ENCODE peak calls at places on chromosome 15, in nine cellular contexts. O, V, W, Q, T, H, X, L and F are unnamed samples.

GRCh38 chr15:36323607-36324006 is 255.8 kb upstream of the CDIN1 start:
- DNase-seq in O (no peak), V (no peak), W (no peak), Q (no peak), T (no peak), H (no peak), X (no peak), L (no peak), F (no peak)

GRCh38 chr15:34271493-34271892 is 46.7 kb downstream of the EMC4 start:
- DNase-seq in O (peak), V (peak), W (no peak), Q (no peak), T (no peak), H (no peak), X (no peak), L (no peak), F (no peak)

GRCh38 chr15:47908950-47909670 is 191.8 kb downstream of the SEMA6D start:
- DNase-seq in O (no peak), V (peak), W (no peak), Q (no peak), T (no peak), H (no peak), X (no peak), L (no peak), F (no peak)

GRCh38 chr15:63107895-63108546 is 13.6 kb upstream of the LACTB start:
- DNase-seq in O (peak), V (peak), W (no peak), Q (no peak), T (no peak), H (no peak), X (peak), L (no peak), F (peak)

GRCh38 chr15:63041982-63042878 is at the start of gene TPM1:
- DNase-seq in O (peak), V (peak), W (no peak), Q (peak), T (no peak), H (no peak), X (peak), L (peak), F (no peak)

GRCh38 chr15:37771462-37771861 is 163.0 kb upstream of the TMCO5A start:
- DNase-seq in O (no peak), V (no peak), W (no peak), Q (no peak), T (no peak), H (no peak), X (no peak), L (no peak), F (no peak)

GRCh38 chr15:29098652-29099051 is 171.0 kb downstream of the NSMCE3 start:
- DNase-seq in O (no peak), V (no peak), W (no peak), Q (no peak), T (no peak), H (no peak), X (no peak), L (no peak), F (no peak)

GRCh38 chr15:95770191-95770590 is 560.3 kb upstream of the NR2F2 start:
- DNase-seq in O (no peak), V (no peak), W (no peak), Q (no peak), T (no peak), H (no peak), X (no peak), L (no peak), F (no peak)

GRCh38 chr15:94375997-94376396 is 144.6 kb downstream of the MCTP2 start:
- DNase-seq in O (no peak), V (no peak), W (no peak), Q (no peak), T (no peak), H (no peak), X (no peak), L (no peak), F (no peak)

GRCh38 chr15:28114721-28115622 is 15.9 kb upstream of the OCA2 start:
- DNase-seq in O (no peak), V (no peak), W (no peak), Q (no peak), T (no peak), H (no peak), X (no peak), L (no peak), F (no peak)

GRCh38 chr15:38460543-38460942 is 6.6 kb downstream of the FAM98B start:
- DNase-seq in O (no peak), V (no peak), W (no peak), Q (no peak), T (no peak), H (no peak), X (no peak), L (no peak), F (no peak)

GRCh38 chr15:55627730-55628368 is 39.7 kb upstream of the PYGO1 start:
- DNase-seq in O (peak), V (peak), W (peak), Q (no peak), T (no peak), H (no peak), X (peak), L (no peak), F (no peak)

GRCh38 chr15:25832158-25832557 is 31.0 kb downstream of the ATP10A start:
- DNase-seq in O (no peak), V (no peak), W (no peak), Q (no peak), T (no peak), H (no peak), X (no peak), L (no peak), F (no peak)

GRCh38 chr15:96339662-96340347 is 9.3 kb downstream of the NR2F2 start:
- DNase-seq in O (no peak), V (no peak), W (no peak), Q (no peak), T (no peak), H (no peak), X (no peak), L (no peak), F (no peak)

GRCh38 chr15:62997441-62997840 is 45.1 kb upstream of the TPM1 start:
- DNase-seq in O (no peak), V (no peak), W (no peak), Q (no peak), T (no peak), H (no peak), X (no peak), L (no peak), F (no peak)

GRCh38 chr15:58472221-58472620 is 40.4 kb downstream of the LIPC start:
- DNase-seq in O (no peak), V (no peak), W (no peak), Q (no peak), T (no peak), H (no peak), X (no peak), L (no peak), F (no peak)